ENCODE peak calls at places on chromosomes 5 and 9, in eight cellular contexts. H is NCI-H1436 treated with DMSO at 0.1 percent for 48 hours; L is activated CD4-positive, alpha-beta T cell treated with anti-CD3 and anti-CD28 coated beads, Interleukin-2, amount 50 U/mL, for 4 hours; U is iris pigment epithelial cell; Q is HS-5; Y is heart right ventricle; I is astrocyte; E is activated gamma-delta T cell treated with Interleukin-2 at 50 U/mL for 16 hours. K is an unnamed sample.

GRCh38 chr5:57302164-57302563 is 128.3 kb downstream of the GPBP1 start:
- DNase-seq in Q (peak; percentile 54), L (peak; percentile 33), Y (no peak), E (peak; percentile 9), U (peak; percentile 67), I (peak; percentile 46), H (no peak), K (no peak)

GRCh38 chr5:78364005-78364404 is 3.6 kb downstream of the SCAMP1 start:
- DNase-seq in H (no peak), Q (no peak), E (no peak), Y (no peak), L (no peak), I (no peak), U (peak; percentile 7), K (no peak)

GRCh38 chr5:172383231-172383802 is 71.0 kb downstream of the SH3PXD2B start:
- DNase-seq in L (no peak), U (peak; percentile 83), Q (no peak), H (no peak), Y (no peak), I (peak; percentile 80), E (no peak), K (no peak)

GRCh38 chr5:133225671-133226152 is 173.9 kb downstream of the HSPA4 start:
- DNase-seq in Y (no peak), U (no peak), Q (no peak), E (no peak), I (no peak), H (no peak), L (no peak), K (no peak)

GRCh38 chr5:72503888-72504491 is 3.2 kb downstream of the ZNF366 start:
- DNase-seq in E (no peak), I (no peak), U (peak; percentile 26), Q (no peak), H (no peak), Y (no peak), L (no peak), K (no peak)

GRCh38 chr5:141957367-141957993 is 522 bp downstream of the PCDH12 start:
- DNase-seq in H (no peak), U (no peak), L (no peak), Q (no peak), I (no peak), E (no peak), Y (no peak), K (no peak)

GRCh38 chr5:17216176-17216973 is 1.1 kb upstream of the BASP1 start:
- DNase-seq in I (no peak), Q (peak; percentile 84), U (peak; percentile 82), Y (peak; percentile 54), E (peak; percentile 18), H (peak; percentile 68), L (no peak), K (peak; percentile 52)

GRCh38 chr9:95092321-95093072 is 225.0 kb downstream of the FANCC start:
- DNase-seq in E (no peak), Q (no peak), H (no peak), U (peak; percentile 73), L (no peak), Y (no peak), I (peak; percentile 96), K (no peak)

GRCh38 chr5:2200261-2200965 is 317.7 kb upstream of the IRX4 start:
- DNase-seq in H (no peak), Y (no peak), E (no peak), I (no peak), Q (no peak), L (no peak), U (no peak), K (no peak)

GRCh38 chr9:34490760-34491159 is 32.0 kb downstream of the ENHO start:
- DNase-seq in Q (no peak), Y (no peak), I (no peak), E (no peak), U (no peak), H (no peak), L (no peak), K (no peak)

GRCh38 chr9:109167716-109168115 is 667 bp upstream of the FRRS1L start:
- DNase-seq in E (no peak), H (no peak), Y (no peak), U (no peak), I (no peak), L (no peak), Q (no peak), K (no peak)